ENCODE peak calls at places on chromosomes 13 and 19, in ten cellular contexts. One of them, this sample, is unnamed.

GRCh38 chr19:38263696-38264485 is 482 bp upstream of the SPINT2 start:
- DNase-seq in CD4-positive, alpha-beta memory T cell: peak
- DNase-seq in central memory CD8-positive, alpha-beta T cell: peak
- DNase-seq in globus pallidus: no peak
- DNase-seq in activated T-helper 1 cell treated with anti-CD3 and anti-CD28 coated beads, Interleukin-12 subunit alpha, Interleukin-12 subunit beta, Interleukin-2, Interleukin-4 antibody, amounts not matched to agents 30 ng/mL and 10 ng/mL and 1 ng/mL, durations not matched to agents 14 hours and 24 hours and 36 hours: peak
- DNase-seq in BJ: no peak
- DNase-seq in HS-5: no peak
- DNase-seq in A549: peak
- DNase-seq in NCI-H1930: no peak
- DNase-seq in stimulated activated CD8-positive, alpha-beta memory T cell treated with anti-CD3 and anti-CD28 coated beads, Interleukin-7, amount 100 ng/mL, for 1 hour: peak
- DNase-seq in this sample: no peak

GRCh38 chr19:28685802-28686201 is 527.1 kb downstream of the UQCRFS1 start:
- DNase-seq in NCI-H1930: no peak
- DNase-seq in A549: no peak
- DNase-seq in HS-5: no peak
- DNase-seq in globus pallidus: no peak
- DNase-seq in CD4-positive, alpha-beta memory T cell: no peak
- DNase-seq in BJ: no peak
- DNase-seq in central memory CD8-positive, alpha-beta T cell: no peak
- DNase-seq in stimulated activated CD8-positive, alpha-beta memory T cell treated with anti-CD3 and anti-CD28 coated beads, Interleukin-7, amount 100 ng/mL, for 1 hour: no peak
- DNase-seq in activated T-helper 1 cell treated with anti-CD3 and anti-CD28 coated beads, Interleukin-12 subunit alpha, Interleukin-12 subunit beta, Interleukin-2, Interleukin-4 antibody, amounts not matched to agents 30 ng/mL and 10 ng/mL and 1 ng/mL, durations not matched to agents 14 hours and 24 hours and 36 hours: no peak
- DNase-seq in this sample: no peak

GRCh38 chr13:71618154-71618553 is 248.8 kb downstream of the DACH1 start:
- DNase-seq in globus pallidus: no peak
- DNase-seq in NCI-H1930: no peak
- DNase-seq in A549: no peak
- DNase-seq in activated T-helper 1 cell treated with anti-CD3 and anti-CD28 coated beads, Interleukin-12 subunit alpha, Interleukin-12 subunit beta, Interleukin-2, Interleukin-4 antibody, amounts not matched to agents 30 ng/mL and 10 ng/mL and 1 ng/mL, durations not matched to agents 14 hours and 24 hours and 36 hours: no peak
- DNase-seq in CD4-positive, alpha-beta memory T cell: no peak
- DNase-seq in HS-5: no peak
- DNase-seq in stimulated activated CD8-positive, alpha-beta memory T cell treated with anti-CD3 and anti-CD28 coated beads, Interleukin-7, amount 100 ng/mL, for 1 hour: no peak
- DNase-seq in BJ: no peak
- DNase-seq in central memory CD8-positive, alpha-beta T cell: no peak
- DNase-seq in this sample: no peak

GRCh38 chr13:24074687-24075086 is 85.8 kb upstream of the SPATA13 start:
- DNase-seq in BJ: no peak
- DNase-seq in central memory CD8-positive, alpha-beta T cell: no peak
- DNase-seq in A549: no peak
- DNase-seq in NCI-H1930: no peak
- DNase-seq in CD4-positive, alpha-beta memory T cell: no peak
- DNase-seq in HS-5: no peak
- DNase-seq in globus pallidus: peak
- DNase-seq in stimulated activated CD8-positive, alpha-beta memory T cell treated with anti-CD3 and anti-CD28 coated beads, Interleukin-7, amount 100 ng/mL, for 1 hour: no peak
- DNase-seq in activated T-helper 1 cell treated with anti-CD3 and anti-CD28 coated beads, Interleukin-12 subunit alpha, Interleukin-12 subunit beta, Interleukin-2, Interleukin-4 antibody, amounts not matched to agents 30 ng/mL and 10 ng/mL and 1 ng/mL, durations not matched to agents 14 hours and 24 hours and 36 hours: no peak
- DNase-seq in this sample: no peak

GRCh38 chr19:34556500-34556899 is 74.9 kb downstream of the WTIP start:
- DNase-seq in CD4-positive, alpha-beta memory T cell: no peak
- DNase-seq in activated T-helper 1 cell treated with anti-CD3 and anti-CD28 coated beads, Interleukin-12 subunit alpha, Interleukin-12 subunit beta, Interleukin-2, Interleukin-4 antibody, amounts not matched to agents 30 ng/mL and 10 ng/mL and 1 ng/mL, durations not matched to agents 14 hours and 24 hours and 36 hours: no peak
- DNase-seq in central memory CD8-positive, alpha-beta T cell: no peak
- DNase-seq in NCI-H1930: no peak
- DNase-seq in A549: peak
- DNase-seq in globus pallidus: peak
- DNase-seq in HS-5: peak
- DNase-seq in BJ: no peak
- DNase-seq in stimulated activated CD8-positive, alpha-beta memory T cell treated with anti-CD3 and anti-CD28 coated beads, Interleukin-7, amount 100 ng/mL, for 1 hour: no peak
- DNase-seq in this sample: no peak

GRCh38 chr13:37640499-37640898 is 41.9 kb upstream of the POSTN start:
- DNase-seq in globus pallidus: peak
- DNase-seq in CD4-positive, alpha-beta memory T cell: no peak
- DNase-seq in NCI-H1930: no peak
- DNase-seq in activated T-helper 1 cell treated with anti-CD3 and anti-CD28 coated beads, Interleukin-12 subunit alpha, Interleukin-12 subunit beta, Interleukin-2, Interleukin-4 antibody, amounts not matched to agents 30 ng/mL and 10 ng/mL and 1 ng/mL, durations not matched to agents 14 hours and 24 hours and 36 hours: no peak
- DNase-seq in stimulated activated CD8-positive, alpha-beta memory T cell treated with anti-CD3 and anti-CD28 coated beads, Interleukin-7, amount 100 ng/mL, for 1 hour: no peak
- DNase-seq in central memory CD8-positive, alpha-beta T cell: no peak
- DNase-seq in HS-5: no peak
- DNase-seq in A549: peak
- DNase-seq in BJ: no peak
- DNase-seq in this sample: no peak

GRCh38 chr19:19602136-19602712 is 16.3 kb downstream of the PBX4 start:
- DNase-seq in A549: no peak
- DNase-seq in central memory CD8-positive, alpha-beta T cell: no peak
- DNase-seq in HS-5: no peak
- DNase-seq in activated T-helper 1 cell treated with anti-CD3 and anti-CD28 coated beads, Interleukin-12 subunit alpha, Interleukin-12 subunit beta, Interleukin-2, Interleukin-4 antibody, amounts not matched to agents 30 ng/mL and 10 ng/mL and 1 ng/mL, durations not matched to agents 14 hours and 24 hours and 36 hours: peak
- DNase-seq in CD4-positive, alpha-beta memory T cell: peak
- DNase-seq in NCI-H1930: no peak
- DNase-seq in BJ: no peak
- DNase-seq in stimulated activated CD8-positive, alpha-beta memory T cell treated with anti-CD3 and anti-CD28 coated beads, Interleukin-7, amount 100 ng/mL, for 1 hour: no peak
- DNase-seq in globus pallidus: no peak
- DNase-seq in this sample: no peak

GRCh38 chr19:53872762-53873161 is 5.1 kb downstream of the MYADM start:
- DNase-seq in A549: peak
- DNase-seq in activated T-helper 1 cell treated with anti-CD3 and anti-CD28 coated beads, Interleukin-12 subunit alpha, Interleukin-12 subunit beta, Interleukin-2, Interleukin-4 antibody, amounts not matched to agents 30 ng/mL and 10 ng/mL and 1 ng/mL, durations not matched to agents 14 hours and 24 hours and 36 hours: no peak
- DNase-seq in NCI-H1930: no peak
- DNase-seq in BJ: no peak
- DNase-seq in stimulated activated CD8-positive, alpha-beta memory T cell treated with anti-CD3 and anti-CD28 coated beads, Interleukin-7, amount 100 ng/mL, for 1 hour: no peak
- DNase-seq in central memory CD8-positive, alpha-beta T cell: peak
- DNase-seq in globus pallidus: no peak
- DNase-seq in CD4-positive, alpha-beta memory T cell: no peak
- DNase-seq in HS-5: no peak
- DNase-seq in this sample: no peak

GRCh38 chr13:57286511-57287098 is 119.6 kb downstream of the PRR20E start:
- DNase-seq in central memory CD8-positive, alpha-beta T cell: no peak
- DNase-seq in activated T-helper 1 cell treated with anti-CD3 and anti-CD28 coated beads, Interleukin-12 subunit alpha, Interleukin-12 subunit beta, Interleukin-2, Interleukin-4 antibody, amounts not matched to agents 30 ng/mL and 10 ng/mL and 1 ng/mL, durations not matched to agents 14 hours and 24 hours and 36 hours: no peak
- DNase-seq in NCI-H1930: no peak
- DNase-seq in CD4-positive, alpha-beta memory T cell: no peak
- DNase-seq in HS-5: no peak
- DNase-seq in A549: no peak
- DNase-seq in globus pallidus: no peak
- DNase-seq in stimulated activated CD8-positive, alpha-beta memory T cell treated with anti-CD3 and anti-CD28 coated beads, Interleukin-7, amount 100 ng/mL, for 1 hour: no peak
- DNase-seq in BJ: no peak
- DNase-seq in this sample: no peak

This sample was measured in AG04449.